ENCODE peak calls at places on chromosomes 7 and 10, in five cellular contexts. One of them, this sample, is unnamed.
A peak's percentile ranks its signal among the peaks of the same experiment; 100 is the strongest.

GRCh38 chr7:96408881-96409280 is 87.0 kb upstream of the SLC25A13 start:
- DNase-seq in NCI-H2029: no peak
- DNase-seq in astrocyte of the spinal cord: no peak
- DNase-seq in activated CD8-positive, alpha-beta memory T cell treated with anti-CD3 and anti-CD28 coated beads for 48 hours: no peak
- DNase-seq in HFF-Myc: no peak
- DNase-seq in this sample: no peak

GRCh38 chr10:15642095-15642494 is 77.6 kb downstream of the ITGA8 start:
- DNase-seq in activated CD8-positive, alpha-beta memory T cell treated with anti-CD3 and anti-CD28 coated beads for 48 hours: no peak
- DNase-seq in astrocyte of the spinal cord: peak; percentile 50
- DNase-seq in HFF-Myc: no peak
- DNase-seq in NCI-H2029: no peak
- DNase-seq in this sample: no peak

GRCh38 chr10:31014146-31014880 is 17.4 kb downstream of the ZNF438 start:
- DNase-seq in astrocyte of the spinal cord: no peak
- DNase-seq in activated CD8-positive, alpha-beta memory T cell treated with anti-CD3 and anti-CD28 coated beads for 48 hours: no peak
- DNase-seq in HFF-Myc: no peak
- DNase-seq in NCI-H2029: no peak
- DNase-seq in this sample: no peak

GRCh38 chr10:30687698-30688213 is 58.2 kb upstream of the LYZL2 start:
- DNase-seq in NCI-H2029: peak; percentile 33
- DNase-seq in HFF-Myc: peak; percentile 72
- DNase-seq in astrocyte of the spinal cord: peak; percentile 77
- DNase-seq in activated CD8-positive, alpha-beta memory T cell treated with anti-CD3 and anti-CD28 coated beads for 48 hours: peak; percentile 82
- DNase-seq in this sample: peak; percentile 31

GRCh38 chr7:749121-749520 is 22.0 kb upstream of the PRKAR1B start:
- DNase-seq in NCI-H2029: peak; percentile 50
- DNase-seq in activated CD8-positive, alpha-beta memory T cell treated with anti-CD3 and anti-CD28 coated beads for 48 hours: no peak
- DNase-seq in astrocyte of the spinal cord: peak; percentile 36
- DNase-seq in HFF-Myc: no peak
- DNase-seq in this sample: no peak

GRCh38 chr10:71205468-71205867 is 6.9 kb upstream of the UNC5B start:
- DNase-seq in activated CD8-positive, alpha-beta memory T cell treated with anti-CD3 and anti-CD28 coated beads for 48 hours: no peak
- DNase-seq in NCI-H2029: no peak
- DNase-seq in HFF-Myc: no peak
- DNase-seq in astrocyte of the spinal cord: peak; percentile 15
- DNase-seq in this sample: peak; percentile 54

GRCh38 chr7:103113164-103113563 is 35.7 kb downstream of the NAPEPLD start:
- DNase-seq in astrocyte of the spinal cord: peak; percentile 96
- DNase-seq in NCI-H2029: no peak
- DNase-seq in HFF-Myc: peak; percentile 38
- DNase-seq in activated CD8-positive, alpha-beta memory T cell treated with anti-CD3 and anti-CD28 coated beads for 48 hours: no peak
- DNase-seq in this sample: no peak

GRCh38 chr10:4688620-4689019 is 137.4 kb upstream of the AKR1E2 start:
- DNase-seq in HFF-Myc: no peak
- DNase-seq in activated CD8-positive, alpha-beta memory T cell treated with anti-CD3 and anti-CD28 coated beads for 48 hours: no peak
- DNase-seq in astrocyte of the spinal cord: no peak
- DNase-seq in NCI-H2029: no peak
- DNase-seq in this sample: no peak

GRCh38 chr7:116170180-116170579 is 40.2 kb upstream of the TES start:
- DNase-seq in activated CD8-positive, alpha-beta memory T cell treated with anti-CD3 and anti-CD28 coated beads for 48 hours: no peak
- DNase-seq in NCI-H2029: no peak
- DNase-seq in astrocyte of the spinal cord: no peak
- DNase-seq in HFF-Myc: no peak
- DNase-seq in this sample: no peak

GRCh38 chr10:22230331-22230833 is 12.6 kb upstream of the EBLN1 start:
- DNase-seq in astrocyte of the spinal cord: peak; percentile 70
- DNase-seq in HFF-Myc: peak; percentile 31
- DNase-seq in NCI-H2029: no peak
- DNase-seq in activated CD8-positive, alpha-beta memory T cell treated with anti-CD3 and anti-CD28 coated beads for 48 hours: no peak
- DNase-seq in this sample: peak; percentile 12